ENCODE peak calls at places on chromosomes 1 and 21, in six cellular contexts. U is prostate gland, E is tibial nerve, Z is breast epithelium, C is ovary, D is adrenal gland. T is an unnamed sample.
A peak's percentile ranks its signal among the peaks of the same experiment; 100 is the strongest.

GRCh38 chr1:225470210-225470609 is 42.4 kb upstream of the LBR start:
- DNase-seq in U (no peak), E (no peak), Z (no peak), C (no peak), D (no peak), T (no peak)

GRCh38 chr1:219941179-219942118 is 13.1 kb upstream of the SLC30A10 start:
- DNase-seq in U (no peak), E (no peak), Z (no peak), C (no peak), D (no peak), T (no peak)

GRCh38 chr1:93689521-93690223 is 8.0 kb upstream of the BCAR3 start:
- DNase-seq in U (no peak), E (no peak), Z (no peak), C (no peak), D (no peak), T (no peak)

GRCh38 chr1:111789666-111790316 is 34.1 kb downstream of the DDX20 start:
- DNase-seq in U (no peak), E (no peak), Z (no peak), C (no peak), D (no peak), T (no peak)

GRCh38 chr1:96598416-96599168 is 123.0 kb upstream of the PTBP2 start:
- DNase-seq in U (no peak), E (no peak), Z (no peak), C (no peak), D (no peak), T (no peak)

GRCh38 chr1:52037402-52037814 is 3.8 kb upstream of the KTI12 start:
- DNase-seq in U (peak; percentile 36), E (no peak), Z (no peak), C (no peak), D (no peak), T (no peak)

GRCh38 chr21:25273945-25274344 is 333.3 kb downstream of the MRPL39 start:
- DNase-seq in U (no peak), E (no peak), Z (no peak), C (no peak), D (no peak), T (no peak)

GRCh38 chr1:9960705-9961562 is 17.7 kb downstream of the NMNAT1 start:
- DNase-seq in U (no peak), E (no peak), Z (no peak), C (no peak), D (no peak), T (no peak)

GRCh38 chr1:1452882-1453281 is 3.4 kb downstream of the ATAD3C start:
- DNase-seq in U (no peak), E (no peak), Z (no peak), C (no peak), D (no peak), T (no peak)

GRCh38 chr1:102970496-102971078 is 137.7 kb downstream of the COL11A1 start:
- DNase-seq in U (no peak), E (peak; percentile 9), Z (no peak), C (no peak), D (peak; percentile 8), T (no peak)

GRCh38 chr1:174726167-174726879 is 273.4 kb upstream of the CACYBP start:
- DNase-seq in U (no peak), E (no peak), Z (no peak), C (no peak), D (no peak), T (no peak)

GRCh38 chr1:241639040-241639652 is 1.0 kb downstream of the CHML start:
- DNase-seq in U (no peak), E (peak; percentile 9), Z (peak; percentile 21), C (no peak), D (no peak), T (no peak)

GRCh38 chr1:44894591-44894990 is 51.5 kb upstream of the PTCH2 start:
- DNase-seq in U (no peak), E (no peak), Z (no peak), C (no peak), D (no peak), T (no peak)

GRCh38 chr1:225767591-225768540 is 9.8 kb upstream of the SRP9 start:
- DNase-seq in U (no peak), E (peak; percentile 61), Z (peak; percentile 59), C (peak; percentile 96), D (peak; percentile 79), T (peak; percentile 25)

GRCh38 chr21:46122241-46122671 is 24.3 kb downstream of the COL6A2 start:
- DNase-seq in U (no peak), E (no peak), Z (no peak), C (peak; percentile 14), D (peak; percentile 5), T (peak; percentile 16)

GRCh38 chr1:43545686-43546387 is 15.2 kb downstream of the PTPRF start:
- DNase-seq in U (peak; percentile 53), E (peak; percentile 53), Z (no peak), C (peak; percentile 50), D (peak; percentile 88), T (no peak)

GRCh38 chr21:8993284-8993942 is 1528.0 kb upstream of the TPTE start:
- DNase-seq in U (no peak), E (no peak), Z (no peak), C (no peak), D (no peak), T (no peak)

GRCh38 chr1:40039245-40039756 is 1.2 kb upstream of the CAP1 start:
- DNase-seq in U (peak; percentile 47), E (peak; percentile 44), Z (no peak), C (no peak), D (no peak), T (no peak)

GRCh38 chr1:7320661-7321060 is 450.4 kb upstream of the VAMP3 start:
- DNase-seq in U (no peak), E (no peak), Z (no peak), C (no peak), D (no peak), T (no peak)

GRCh38 chr1:61078611-61079010 is 3.8 kb upstream of the NFIA start:
- DNase-seq in U (no peak), E (no peak), Z (no peak), C (no peak), D (peak; percentile 15), T (no peak)

GRCh38 chr1:6519935-6520621 is 28.6 kb upstream of the PLEKHG5 start:
- DNase-seq in U (peak; percentile 65), E (no peak), Z (peak; percentile 55), C (peak; percentile 66), D (peak; percentile 74), T (no peak)

GRCh38 chr1:216055004-216055403 is 368.2 kb downstream of the USH2A start:
- DNase-seq in U (no peak), E (no peak), Z (no peak), C (no peak), D (no peak), T (no peak)

GRCh38 chr1:160708821-160709220 is 2.8 kb downstream of the CD48 start:
- DNase-seq in U (no peak), E (no peak), Z (no peak), C (no peak), D (no peak), T (no peak)

GRCh38 chr1:79198841-79199240 is 192.3 kb upstream of the ADGRL4 start:
- DNase-seq in U (no peak), E (no peak), Z (no peak), C (no peak), D (no peak), T (no peak)

GRCh38 chr1:79193211-79194079 is 186.9 kb upstream of the ADGRL4 start:
- DNase-seq in U (no peak), E (no peak), Z (no peak), C (no peak), D (no peak), T (no peak)

DNA sequence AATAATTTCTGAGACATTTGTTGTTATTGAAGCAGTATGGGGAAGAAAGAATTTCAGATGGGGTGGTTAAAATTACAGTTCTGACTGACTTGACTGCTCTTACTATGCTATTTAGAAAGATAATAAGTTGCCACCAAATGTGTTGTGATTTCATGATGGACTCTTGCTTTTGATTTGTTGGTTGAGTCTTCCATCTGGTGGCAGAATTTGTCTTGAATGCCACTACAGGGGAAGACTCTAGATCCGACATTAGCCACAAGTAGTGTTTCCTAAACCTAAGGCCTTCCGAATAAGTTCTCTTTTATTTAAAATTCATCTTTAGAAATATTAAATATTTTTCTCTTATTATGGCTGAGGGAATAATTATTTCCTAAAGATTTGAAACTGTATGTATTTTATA is 190.9 kb upstream of the ADGRL4 start:
- DNase-seq in U (no peak), E (peak; percentile 18), Z (no peak), C (no peak), D (no peak), T (no peak)
- TF ChIP-seq CTCF in U (no peak), E (no peak), Z (no peak), C (no peak), D (no peak), T (no peak)

DNA sequence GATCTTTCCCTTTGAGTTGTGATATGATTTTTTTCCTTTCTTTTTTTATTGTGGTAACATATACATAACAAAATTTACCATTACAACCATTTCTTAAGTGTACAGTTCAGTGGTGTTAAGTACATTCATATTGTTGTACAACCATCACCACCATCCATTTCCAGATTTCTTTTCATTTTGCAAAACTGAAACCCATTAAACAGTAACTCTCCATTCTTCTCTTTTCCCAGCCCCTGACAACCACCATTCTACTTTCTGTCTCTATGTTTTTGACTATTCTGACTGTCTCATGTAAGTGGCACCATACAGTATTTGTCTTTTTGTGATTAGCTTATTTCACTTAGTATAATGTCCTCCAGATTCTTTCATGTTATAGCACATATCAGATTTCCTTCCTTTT is 30.3 kb downstream of the CEP350 start:
- DNase-seq in U (no peak), E (no peak), Z (no peak), C (no peak), D (no peak), T (no peak)
- TF ChIP-seq POLR2A in U (no peak), E (no peak), Z (no peak), C (no peak), D (no peak), T (no peak)

GRCh38 chr1:41353744-41354143 is 7.5 kb upstream of the FOXO6 start:
- DNase-seq in U (no peak), E (no peak), Z (peak; percentile 63), C (no peak), D (no peak), T (peak; percentile 46)
- TF ChIP-seq CTCF in U (no peak), E (no peak), Z (no peak), C (no peak), D (no peak), T (no peak)

GRCh38 chr1:27656157-27656893 is 15.7 kb downstream of the IFI6 start:
- DNase-seq in U (no peak), E (peak; percentile 55), Z (peak; percentile 58), C (no peak), D (peak; percentile 81), T (no peak)

GRCh38 chr1:27660300-27660837 is 11.6 kb downstream of the IFI6 start:
- DNase-seq in U (no peak), E (no peak), Z (no peak), C (no peak), D (no peak), T (no peak)

GRCh38 chr1:27658951-27659496 is 13.0 kb downstream of the IFI6 start:
- DNase-seq in U (no peak), E (no peak), Z (peak; percentile 75), C (no peak), D (peak; percentile 66), T (peak; percentile 44)

GRCh38 chr1:27661412-27662075 is 10.4 kb downstream of the IFI6 start:
- DNase-seq in U (no peak), E (no peak), Z (no peak), C (no peak), D (no peak), T (no peak)

GRCh38 chr1:27659497-27660299 is 12.3 kb downstream of the IFI6 start:
- DNase-seq in U (peak; percentile 84), E (peak; percentile 89), Z (peak; percentile 90), C (peak; percentile 94), D (peak; percentile 87), T (peak; percentile 98)
- TF ChIP-seq POLR2A in U (peak; percentile 64), E (peak; percentile 50), Z (no peak), C (peak; percentile 46), D (no peak), T (peak; percentile 20)